ENCODE peak calls at places on chromosomes 4 and X, in nine cellular contexts. One of them, this sample, is unnamed.

GRCh38 chr4:67933038-67933437 is 30.3 kb downstream of the TMPRSS11A start:
- DNase-seq in CD4-positive, alpha-beta T cell: no peak
- DNase-seq in mucosa of descending colon: no peak
- DNase-seq in Peyer's patch: no peak
- DNase-seq in kidney epithelial cell: no peak
- DNase-seq in WTC11: no peak
- DNase-seq in H9: no peak
- DNase-seq in cardiac muscle cell: no peak
- DNase-seq in lung: no peak
- DNase-seq in this sample: no peak

GRCh38 chr4:3217771-3218170 is 31.2 kb upstream of the MSANTD1 start:
- DNase-seq in Peyer's patch: no peak
- DNase-seq in lung: no peak
- DNase-seq in CD4-positive, alpha-beta T cell: no peak
- DNase-seq in mucosa of descending colon: no peak
- DNase-seq in H9: no peak
- DNase-seq in cardiac muscle cell: no peak
- DNase-seq in WTC11: no peak
- DNase-seq in kidney epithelial cell: no peak
- DNase-seq in this sample: no peak

GRCh38 chrX:120753413-120754251 is 122.0 kb downstream of the CT47B1 start:
- DNase-seq in H9: no peak
- DNase-seq in Peyer's patch: peak
- DNase-seq in cardiac muscle cell: no peak
- DNase-seq in WTC11: no peak
- DNase-seq in lung: no peak
- DNase-seq in mucosa of descending colon: no peak
- DNase-seq in kidney epithelial cell: no peak
- DNase-seq in CD4-positive, alpha-beta T cell: no peak
- DNase-seq in this sample: no peak

GRCh38 chr4:2797545-2798305 is 4.8 kb downstream of the SH3BP2 start:
- DNase-seq in WTC11: no peak
- DNase-seq in H9: no peak
- DNase-seq in Peyer's patch: no peak
- DNase-seq in cardiac muscle cell: no peak
- DNase-seq in CD4-positive, alpha-beta T cell: peak
- DNase-seq in kidney epithelial cell: no peak
- DNase-seq in mucosa of descending colon: peak
- DNase-seq in lung: no peak
- DNase-seq in this sample: no peak

GRCh38 chrX:126985960-126986359 is 166.4 kb downstream of the PRR32 start:
- DNase-seq in mucosa of descending colon: no peak
- DNase-seq in kidney epithelial cell: no peak
- DNase-seq in H9: no peak
- DNase-seq in Peyer's patch: no peak
- DNase-seq in WTC11: no peak
- DNase-seq in cardiac muscle cell: no peak
- DNase-seq in lung: no peak
- DNase-seq in CD4-positive, alpha-beta T cell: no peak
- DNase-seq in this sample: no peak

GRCh38 chr4:85113706-85114105 is 147.2 kb upstream of the WDFY3 start:
- DNase-seq in mucosa of descending colon: no peak
- DNase-seq in cardiac muscle cell: no peak
- DNase-seq in Peyer's patch: no peak
- DNase-seq in CD4-positive, alpha-beta T cell: no peak
- DNase-seq in kidney epithelial cell: no peak
- DNase-seq in WTC11: no peak
- DNase-seq in lung: no peak
- DNase-seq in H9: no peak
- DNase-seq in this sample: no peak

GRCh38 chrX:24506082-24506481 is 41.0 kb downstream of the PDK3 start:
- DNase-seq in kidney epithelial cell: peak
- DNase-seq in H9: no peak
- DNase-seq in mucosa of descending colon: no peak
- DNase-seq in WTC11: no peak
- DNase-seq in cardiac muscle cell: peak
- DNase-seq in Peyer's patch: no peak
- DNase-seq in lung: no peak
- DNase-seq in CD4-positive, alpha-beta T cell: no peak
- DNase-seq in this sample: no peak

GRCh38 chr4:85600501-85600900 is 125.6 kb downstream of the ARHGAP24 start:
- DNase-seq in WTC11: no peak
- DNase-seq in Peyer's patch: no peak
- DNase-seq in mucosa of descending colon: no peak
- DNase-seq in cardiac muscle cell: no peak
- DNase-seq in CD4-positive, alpha-beta T cell: no peak
- DNase-seq in kidney epithelial cell: no peak
- DNase-seq in H9: no peak
- DNase-seq in lung: no peak
- DNase-seq in this sample: no peak

GRCh38 chrX:119481218-119481875 is 13.1 kb downstream of the SLC25A5 start:
- DNase-seq in mucosa of descending colon: no peak
- DNase-seq in lung: peak
- DNase-seq in cardiac muscle cell: peak
- DNase-seq in kidney epithelial cell: no peak
- DNase-seq in WTC11: no peak
- DNase-seq in CD4-positive, alpha-beta T cell: no peak
- DNase-seq in Peyer's patch: no peak
- DNase-seq in H9: no peak
- DNase-seq in this sample: no peak

GRCh38 chr4:152408514-152409327 is 127.2 kb downstream of the FBXW7 start:
- DNase-seq in H9: no peak
- DNase-seq in mucosa of descending colon: peak
- DNase-seq in Peyer's patch: no peak
- DNase-seq in WTC11: no peak
- DNase-seq in CD4-positive, alpha-beta T cell: no peak
- DNase-seq in lung: no peak
- DNase-seq in cardiac muscle cell: peak
- DNase-seq in kidney epithelial cell: peak
- DNase-seq in this sample: no peak

GRCh38 chr4:184451726-184452125 is 22.6 kb downstream of the IRF2 start:
- DNase-seq in H9: no peak
- DNase-seq in Peyer's patch: no peak
- DNase-seq in kidney epithelial cell: no peak
- DNase-seq in mucosa of descending colon: no peak
- DNase-seq in lung: no peak
- DNase-seq in WTC11: no peak
- DNase-seq in CD4-positive, alpha-beta T cell: no peak
- DNase-seq in cardiac muscle cell: no peak
- DNase-seq in this sample: no peak

GRCh38 chr4:185781555-185782215 is 30.3 kb downstream of the SORBS2 start:
- DNase-seq in H9: no peak
- DNase-seq in WTC11: no peak
- DNase-seq in mucosa of descending colon: no peak
- DNase-seq in Peyer's patch: no peak
- DNase-seq in cardiac muscle cell: no peak
- DNase-seq in kidney epithelial cell: no peak
- DNase-seq in CD4-positive, alpha-beta T cell: no peak
- DNase-seq in lung: no peak
- DNase-seq in this sample: no peak

GRCh38 chr4:7411896-7412585 is 22.7 kb downstream of the PSAPL1 start:
- DNase-seq in WTC11: peak
- DNase-seq in mucosa of descending colon: no peak
- DNase-seq in cardiac muscle cell: no peak
- DNase-seq in CD4-positive, alpha-beta T cell: no peak
- DNase-seq in lung: no peak
- DNase-seq in H9: no peak
- DNase-seq in kidney epithelial cell: no peak
- DNase-seq in Peyer's patch: no peak
- DNase-seq in this sample: no peak

GRCh38 chr4:47510506-47511143 is 25.6 kb downstream of the ATP10D start:
- DNase-seq in H9: no peak
- DNase-seq in lung: no peak
- DNase-seq in CD4-positive, alpha-beta T cell: no peak
- DNase-seq in kidney epithelial cell: no peak
- DNase-seq in WTC11: no peak
- DNase-seq in mucosa of descending colon: no peak
- DNase-seq in Peyer's patch: no peak
- DNase-seq in cardiac muscle cell: peak
- DNase-seq in this sample: no peak

GRCh38 chr4:53804719-53805118 is 213.4 kb upstream of the LNX1 start:
- DNase-seq in CD4-positive, alpha-beta T cell: no peak
- DNase-seq in cardiac muscle cell: no peak
- DNase-seq in mucosa of descending colon: peak
- DNase-seq in Peyer's patch: peak
- DNase-seq in lung: no peak
- DNase-seq in kidney epithelial cell: no peak
- DNase-seq in WTC11: peak
- DNase-seq in H9: peak
- DNase-seq in this sample: no peak

GRCh38 chr4:8817081-8817812 is 54.4 kb downstream of the HMX1 start:
- DNase-seq in H9: no peak
- DNase-seq in kidney epithelial cell: no peak
- DNase-seq in mucosa of descending colon: no peak
- DNase-seq in lung: no peak
- DNase-seq in cardiac muscle cell: no peak
- DNase-seq in WTC11: peak
- DNase-seq in Peyer's patch: no peak
- DNase-seq in CD4-positive, alpha-beta T cell: no peak
- DNase-seq in this sample: no peak

GRCh38 chrX:30951003-30951402 is 61.9 kb upstream of the TAB3 start:
- DNase-seq in WTC11: no peak
- DNase-seq in kidney epithelial cell: no peak
- DNase-seq in cardiac muscle cell: no peak
- DNase-seq in lung: no peak
- DNase-seq in H9: no peak
- DNase-seq in Peyer's patch: no peak
- DNase-seq in CD4-positive, alpha-beta T cell: no peak
- DNase-seq in mucosa of descending colon: no peak
- DNase-seq in this sample: no peak

DNA sequence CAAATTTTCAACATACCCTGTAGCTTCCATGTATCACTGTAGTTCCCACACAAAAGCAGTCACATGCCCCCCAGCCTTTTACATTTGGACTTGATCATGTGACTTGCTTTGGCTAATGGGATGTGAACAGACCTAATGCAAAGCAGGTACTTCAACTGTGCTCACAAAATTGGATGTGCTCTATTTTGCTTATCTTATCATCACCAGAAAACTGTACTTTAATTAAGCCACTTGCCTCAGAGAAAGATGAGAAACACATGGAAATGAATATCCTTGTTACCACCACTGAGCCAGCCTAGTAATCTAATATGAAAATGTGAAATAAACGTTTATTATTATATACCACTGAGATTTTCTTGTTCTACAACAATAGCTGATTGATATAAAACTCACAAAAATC is 402.7 kb upstream of the HTR2C start:
- DNase-seq in WTC11: no peak
- DNase-seq in kidney epithelial cell: no peak
- DNase-seq in H9: no peak
- DNase-seq in cardiac muscle cell: no peak
- DNase-seq in lung: no peak
- DNase-seq in Peyer's patch: no peak
- DNase-seq in mucosa of descending colon: no peak
- DNase-seq in CD4-positive, alpha-beta T cell: no peak
- DNase-seq in this sample: no peak
- TF ChIP-seq CTCF in WTC11: no peak
- TF ChIP-seq CTCF in kidney epithelial cell: no peak
- TF ChIP-seq CTCF in H9: no peak
- TF ChIP-seq CTCF in cardiac muscle cell: no peak
- TF ChIP-seq CTCF in lung: no peak
- TF ChIP-seq CTCF in Peyer's patch: no peak
- TF ChIP-seq CTCF in mucosa of descending colon: no peak
- TF ChIP-seq CTCF in CD4-positive, alpha-beta T cell: no peak
- TF ChIP-seq CTCF in this sample: no peak

DNA sequence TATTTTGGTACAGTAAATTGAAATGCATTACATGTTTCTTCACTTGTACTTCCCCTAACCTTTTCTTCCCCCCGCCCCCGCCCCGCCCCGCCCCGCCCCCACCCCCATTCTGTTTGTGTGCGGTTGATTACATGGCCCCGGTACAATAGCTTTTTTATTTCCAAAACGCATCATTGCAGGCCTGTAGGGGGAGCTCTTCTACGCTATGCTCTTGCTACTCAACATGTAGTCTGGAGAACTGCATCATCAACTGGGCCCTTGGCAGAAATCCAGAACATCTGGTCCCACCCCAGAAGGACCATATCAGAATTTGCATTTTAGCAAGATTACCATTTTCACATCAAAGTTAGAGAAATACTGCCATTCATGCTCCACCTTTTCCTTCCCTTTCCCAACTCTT is 333.3 kb upstream of the DDX53 start:
- DNase-seq in kidney epithelial cell: no peak
- DNase-seq in lung: no peak
- DNase-seq in WTC11: peak
- DNase-seq in Peyer's patch: no peak
- DNase-seq in H9: peak
- DNase-seq in CD4-positive, alpha-beta T cell: no peak
- DNase-seq in cardiac muscle cell: peak
- DNase-seq in mucosa of descending colon: peak
- DNase-seq in this sample: no peak
- TF ChIP-seq CTCF in kidney epithelial cell: no peak
- TF ChIP-seq CTCF in lung: no peak
- TF ChIP-seq CTCF in WTC11: no peak
- TF ChIP-seq CTCF in Peyer's patch: no peak
- TF ChIP-seq CTCF in H9: peak
- TF ChIP-seq CTCF in CD4-positive, alpha-beta T cell: no peak
- TF ChIP-seq CTCF in cardiac muscle cell: peak
- TF ChIP-seq CTCF in mucosa of descending colon: no peak
- TF ChIP-seq CTCF in this sample: peak

DNA sequence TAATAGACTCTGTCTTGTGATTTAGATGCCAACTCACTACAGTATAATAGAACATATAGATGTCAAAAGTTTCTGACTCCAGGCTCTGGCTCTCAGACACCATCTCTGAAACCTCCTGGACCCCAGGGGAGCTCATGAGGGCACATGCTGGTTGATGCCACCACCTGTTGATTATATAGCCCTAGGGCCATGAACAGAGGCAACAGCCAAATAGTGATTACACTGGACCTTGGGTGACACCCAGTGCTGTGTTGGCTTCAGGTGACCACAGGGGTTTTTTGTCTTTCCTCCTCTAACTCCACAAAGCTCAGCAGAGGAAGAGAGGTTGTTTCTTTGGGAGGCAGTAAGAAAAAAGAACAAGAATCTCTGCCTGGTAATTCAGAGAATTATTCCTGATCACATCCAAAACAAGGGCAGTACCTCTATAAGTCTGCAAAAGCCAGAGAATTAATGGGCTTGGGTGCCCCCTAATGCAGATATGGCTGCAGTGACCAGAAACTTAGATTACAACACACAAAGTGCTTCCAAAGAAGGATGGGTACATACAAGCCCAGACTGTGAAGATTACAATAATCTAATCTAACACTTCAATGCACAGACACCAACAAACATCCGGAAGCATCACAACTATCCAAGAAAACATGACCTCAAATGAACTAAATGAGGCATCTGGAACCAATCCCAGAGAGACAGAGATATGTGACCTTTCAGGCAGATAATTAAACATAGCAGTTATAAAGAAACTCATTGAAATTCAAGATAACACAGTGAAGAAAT is 1920.6 kb downstream of the ARAP2 start:
- DNase-seq in CD4-positive, alpha-beta T cell: no peak
- DNase-seq in mucosa of descending colon: no peak
- DNase-seq in H9: peak
- DNase-seq in kidney epithelial cell: no peak
- DNase-seq in lung: no peak
- DNase-seq in Peyer's patch: no peak
- DNase-seq in cardiac muscle cell: peak
- DNase-seq in WTC11: no peak
- DNase-seq in this sample: no peak
- TF ChIP-seq CTCF in CD4-positive, alpha-beta T cell: no peak
- TF ChIP-seq CTCF in mucosa of descending colon: no peak
- TF ChIP-seq CTCF in H9: peak
- TF ChIP-seq CTCF in kidney epithelial cell: no peak
- TF ChIP-seq CTCF in lung: no peak
- TF ChIP-seq CTCF in Peyer's patch: no peak
- TF ChIP-seq CTCF in cardiac muscle cell: peak
- TF ChIP-seq CTCF in WTC11: no peak
- TF ChIP-seq CTCF in this sample: peak

GRCh38 chr4:128716325-128716724 is 93.2 kb upstream of the JADE1 start:
- DNase-seq in cardiac muscle cell: no peak
- DNase-seq in lung: no peak
- DNase-seq in kidney epithelial cell: no peak
- DNase-seq in mucosa of descending colon: no peak
- DNase-seq in CD4-positive, alpha-beta T cell: no peak
- DNase-seq in WTC11: no peak
- DNase-seq in H9: no peak
- DNase-seq in Peyer's patch: no peak
- DNase-seq in this sample: peak
- TF ChIP-seq CTCF in cardiac muscle cell: no peak
- TF ChIP-seq CTCF in lung: no peak
- TF ChIP-seq CTCF in kidney epithelial cell: no peak
- TF ChIP-seq CTCF in mucosa of descending colon: no peak
- TF ChIP-seq CTCF in CD4-positive, alpha-beta T cell: no peak
- TF ChIP-seq CTCF in WTC11: no peak
- TF ChIP-seq CTCF in H9: no peak
- TF ChIP-seq CTCF in Peyer's patch: no peak
- TF ChIP-seq CTCF in this sample: no peak